ENCODE peak calls at places on chromosomes 13 and 19, in eight cellular contexts. One of them, this sample, is unnamed.
A peak's percentile ranks its signal among the peaks of the same experiment; 100 is the strongest.

GRCh38 chr19:18429717-18430416 is 8.1 kb downstream of the ISYNA1 start:
- DNase-seq in NCI-H1092: no peak
- DNase-seq in AG08395: no peak
- DNase-seq in A673: no peak
- DNase-seq in left kidney: no peak
- DNase-seq in ACHN: no peak
- DNase-seq in COR-L47: no peak
- DNase-seq in effector memory CD8-positive, alpha-beta T cell: no peak
- DNase-seq in this sample: no peak

GRCh38 chr19:38304866-38305429 is 897 bp downstream of the C19orf33 start:
- DNase-seq in NCI-H1092: no peak
- DNase-seq in AG08395: no peak
- DNase-seq in A673: no peak
- DNase-seq in left kidney: peak; percentile 96
- DNase-seq in ACHN: peak; percentile 97
- DNase-seq in COR-L47: peak; percentile 88
- DNase-seq in effector memory CD8-positive, alpha-beta T cell: no peak
- DNase-seq in this sample: peak; percentile 95

GRCh38 chr13:77616027-77616426 is 80.5 kb downstream of the SCEL start:
- DNase-seq in NCI-H1092: no peak
- DNase-seq in AG08395: no peak
- DNase-seq in A673: no peak
- DNase-seq in left kidney: no peak
- DNase-seq in ACHN: no peak
- DNase-seq in COR-L47: no peak
- DNase-seq in effector memory CD8-positive, alpha-beta T cell: no peak
- DNase-seq in this sample: no peak

GRCh38 chr19:49614096-49614857 is 23.3 kb downstream of the PRR12 start:
- DNase-seq in NCI-H1092: no peak
- DNase-seq in AG08395: peak; percentile 81
- DNase-seq in A673: no peak
- DNase-seq in left kidney: no peak
- DNase-seq in ACHN: peak; percentile 39
- DNase-seq in COR-L47: no peak
- DNase-seq in effector memory CD8-positive, alpha-beta T cell: peak; percentile 15
- DNase-seq in this sample: no peak

GRCh38 chr13:79810671-79811070 is 329.7 kb downstream of the NDFIP2 start:
- DNase-seq in NCI-H1092: no peak
- DNase-seq in AG08395: peak; percentile 58
- DNase-seq in A673: no peak
- DNase-seq in left kidney: peak; percentile 51
- DNase-seq in ACHN: peak; percentile 79
- DNase-seq in COR-L47: no peak
- DNase-seq in effector memory CD8-positive, alpha-beta T cell: no peak
- DNase-seq in this sample: no peak

GRCh38 chr13:26946675-26947342 is 186.2 kb upstream of the GPR12 start:
- DNase-seq in NCI-H1092: peak; percentile 57
- DNase-seq in AG08395: peak; percentile 82
- DNase-seq in A673: peak; percentile 48
- DNase-seq in left kidney: peak; percentile 75
- DNase-seq in ACHN: peak; percentile 61
- DNase-seq in COR-L47: peak; percentile 48
- DNase-seq in effector memory CD8-positive, alpha-beta T cell: no peak
- DNase-seq in this sample: peak; percentile 95

GRCh38 chr19:52659013-52659412 is 20.9 kb upstream of the ZNF83 start:
- DNase-seq in NCI-H1092: no peak
- DNase-seq in AG08395: no peak
- DNase-seq in A673: no peak
- DNase-seq in left kidney: no peak
- DNase-seq in ACHN: no peak
- DNase-seq in COR-L47: no peak
- DNase-seq in effector memory CD8-positive, alpha-beta T cell: no peak
- DNase-seq in this sample: no peak

GRCh38 chr13:112072531-112073244 is 5.7 kb downstream of the SOX1 start:
- DNase-seq in NCI-H1092: peak; percentile 91
- DNase-seq in AG08395: no peak
- DNase-seq in A673: peak; percentile 86
- DNase-seq in left kidney: peak; percentile 86
- DNase-seq in ACHN: no peak
- DNase-seq in COR-L47: peak; percentile 81
- DNase-seq in effector memory CD8-positive, alpha-beta T cell: no peak
- DNase-seq in this sample: peak; percentile 65

GRCh38 chr19:293436-294110 is 2.4 kb upstream of the PLPP2 start:
- DNase-seq in NCI-H1092: no peak
- DNase-seq in AG08395: no peak
- DNase-seq in A673: no peak
- DNase-seq in left kidney: no peak
- DNase-seq in ACHN: no peak
- DNase-seq in COR-L47: no peak
- DNase-seq in effector memory CD8-positive, alpha-beta T cell: no peak
- DNase-seq in this sample: no peak

GRCh38 chr19:47512183-47512947 is 2.5 kb downstream of the NAPA start:
- DNase-seq in NCI-H1092: no peak
- DNase-seq in AG08395: peak; percentile 48
- DNase-seq in A673: no peak
- DNase-seq in left kidney: peak; percentile 34
- DNase-seq in ACHN: peak; percentile 85
- DNase-seq in COR-L47: no peak
- DNase-seq in effector memory CD8-positive, alpha-beta T cell: no peak
- DNase-seq in this sample: no peak

GRCh38 chr13:75636339-75637095 is 387 bp downstream of the LMO7 start:
- DNase-seq in NCI-H1092: peak; percentile 51
- DNase-seq in AG08395: peak; percentile 59
- DNase-seq in A673: peak; percentile 54
- DNase-seq in left kidney: peak; percentile 72
- DNase-seq in ACHN: peak; percentile 48
- DNase-seq in COR-L47: peak; percentile 47
- DNase-seq in effector memory CD8-positive, alpha-beta T cell: peak; percentile 22
- DNase-seq in this sample: peak; percentile 41

GRCh38 chr13:94351292-94352000 is 128.0 kb downstream of the DCT start:
- DNase-seq in NCI-H1092: no peak
- DNase-seq in AG08395: peak; percentile 79
- DNase-seq in A673: peak; percentile 22
- DNase-seq in left kidney: peak; percentile 43
- DNase-seq in ACHN: no peak
- DNase-seq in COR-L47: no peak
- DNase-seq in effector memory CD8-positive, alpha-beta T cell: no peak
- DNase-seq in this sample: no peak

GRCh38 chr19:47891923-47892666 is 6.0 kb upstream of the SULT2A1 start:
- DNase-seq in NCI-H1092: no peak
- DNase-seq in AG08395: no peak
- DNase-seq in A673: no peak
- DNase-seq in left kidney: peak; percentile 36
- DNase-seq in ACHN: no peak
- DNase-seq in COR-L47: no peak
- DNase-seq in effector memory CD8-positive, alpha-beta T cell: no peak
- DNase-seq in this sample: no peak

GRCh38 chr13:95660981-95661581 is 15.9 kb upstream of the DNAJC3 start:
- DNase-seq in NCI-H1092: peak; percentile 50
- DNase-seq in AG08395: peak; percentile 47
- DNase-seq in A673: peak; percentile 61
- DNase-seq in left kidney: peak; percentile 63
- DNase-seq in ACHN: peak; percentile 47
- DNase-seq in COR-L47: peak; percentile 42
- DNase-seq in effector memory CD8-positive, alpha-beta T cell: no peak
- DNase-seq in this sample: peak; percentile 12

GRCh38 chr19:5137571-5138124 is 168.7 kb downstream of the KDM4B start:
- DNase-seq in NCI-H1092: no peak
- DNase-seq in AG08395: no peak
- DNase-seq in A673: no peak
- DNase-seq in left kidney: peak; percentile 57
- DNase-seq in ACHN: no peak
- DNase-seq in COR-L47: no peak
- DNase-seq in effector memory CD8-positive, alpha-beta T cell: no peak
- DNase-seq in this sample: no peak

GRCh38 chr19:47006496-47006895 is 13.1 kb upstream of the NPAS1 start:
- DNase-seq in NCI-H1092: no peak
- DNase-seq in AG08395: no peak
- DNase-seq in A673: no peak
- DNase-seq in left kidney: no peak
- DNase-seq in ACHN: no peak
- DNase-seq in COR-L47: no peak
- DNase-seq in effector memory CD8-positive, alpha-beta T cell: no peak
- DNase-seq in this sample: no peak

GRCh38 chr13:94192576-94192975 is 286.9 kb downstream of the DCT start:
- DNase-seq in NCI-H1092: peak; percentile 11
- DNase-seq in AG08395: no peak
- DNase-seq in A673: peak; percentile 80
- DNase-seq in left kidney: peak; percentile 50
- DNase-seq in ACHN: peak; percentile 42
- DNase-seq in COR-L47: peak; percentile 6
- DNase-seq in effector memory CD8-positive, alpha-beta T cell: no peak
- DNase-seq in this sample: peak; percentile 24

GRCh38 chr13:42001580-42001979 is 40.7 kb upstream of the VWA8 start:
- DNase-seq in NCI-H1092: no peak
- DNase-seq in AG08395: peak; percentile 78
- DNase-seq in A673: no peak
- DNase-seq in left kidney: peak; percentile 70
- DNase-seq in ACHN: no peak
- DNase-seq in COR-L47: no peak
- DNase-seq in effector memory CD8-positive, alpha-beta T cell: no peak
- DNase-seq in this sample: no peak

GRCh38 chr13:97125810-97126738 is 96.1 kb upstream of the MBNL2 start:
- DNase-seq in NCI-H1092: no peak
- DNase-seq in AG08395: peak; percentile 33
- DNase-seq in A673: peak; percentile 66
- DNase-seq in left kidney: peak; percentile 77
- DNase-seq in ACHN: no peak
- DNase-seq in COR-L47: no peak
- DNase-seq in effector memory CD8-positive, alpha-beta T cell: no peak
- DNase-seq in this sample: no peak

GRCh38 chr19:50475101-50475568 is 1.2 kb upstream of the EMC10 start:
- DNase-seq in NCI-H1092: no peak
- DNase-seq in AG08395: no peak
- DNase-seq in A673: no peak
- DNase-seq in left kidney: no peak
- DNase-seq in ACHN: no peak
- DNase-seq in COR-L47: no peak
- DNase-seq in effector memory CD8-positive, alpha-beta T cell: no peak
- DNase-seq in this sample: no peak

GRCh38 chr19:2273356-2274184 is 8.4 kb downstream of the PEAK3 start:
- DNase-seq in NCI-H1092: peak; percentile 66
- DNase-seq in AG08395: peak; percentile 80
- DNase-seq in A673: peak; percentile 93
- DNase-seq in left kidney: peak; percentile 91
- DNase-seq in ACHN: peak; percentile 65
- DNase-seq in COR-L47: peak; percentile 46
- DNase-seq in effector memory CD8-positive, alpha-beta T cell: peak; percentile 77
- DNase-seq in this sample: no peak